ENCODE peak calls at places on chromosomes 3 and 15, in five cellular contexts. One of them, this sample, is unnamed.

GRCh38 chr15:33547876-33548275 is 237.1 kb downstream of the RYR3 start:
- DNase-seq in MM.1S: peak
- DNase-seq in stimulated activated naive CD8-positive, alpha-beta T cell treated with anti-CD3 and anti-CD28 coated beads, Interleukin-15, amount 100 ng/mL, for 72 hours: no peak
- DNase-seq in DMS79: no peak
- DNase-seq in NCI-H524: no peak
- DNase-seq in this sample: no peak

GRCh38 chr3:162391301-162391700 is 894.7 kb downstream of the OTOL1 start:
- DNase-seq in stimulated activated naive CD8-positive, alpha-beta T cell treated with anti-CD3 and anti-CD28 coated beads, Interleukin-15, amount 100 ng/mL, for 72 hours: no peak
- DNase-seq in DMS79: no peak
- DNase-seq in MM.1S: no peak
- DNase-seq in NCI-H524: no peak
- DNase-seq in this sample: no peak

GRCh38 chr3:135325726-135326245 is 530.7 kb downstream of the EPHB1 start:
- DNase-seq in MM.1S: no peak
- DNase-seq in NCI-H524: peak
- DNase-seq in stimulated activated naive CD8-positive, alpha-beta T cell treated with anti-CD3 and anti-CD28 coated beads, Interleukin-15, amount 100 ng/mL, for 72 hours: no peak
- DNase-seq in DMS79: peak
- DNase-seq in this sample: no peak

GRCh38 chr3:111676177-111677021 is 81.3 kb upstream of the ZBED2 start:
- DNase-seq in stimulated activated naive CD8-positive, alpha-beta T cell treated with anti-CD3 and anti-CD28 coated beads, Interleukin-15, amount 100 ng/mL, for 72 hours: peak
- DNase-seq in NCI-H524: peak
- DNase-seq in DMS79: no peak
- DNase-seq in MM.1S: peak
- DNase-seq in this sample: no peak

GRCh38 chr3:32109256-32109655 is 2.8 kb downstream of the GPD1L start:
- DNase-seq in NCI-H524: peak
- DNase-seq in DMS79: peak
- DNase-seq in MM.1S: no peak
- DNase-seq in stimulated activated naive CD8-positive, alpha-beta T cell treated with anti-CD3 and anti-CD28 coated beads, Interleukin-15, amount 100 ng/mL, for 72 hours: no peak
- DNase-seq in this sample: no peak

GRCh38 chr15:56737791-56738190 is 4.5 kb upstream of the ZNF280D start:
- DNase-seq in stimulated activated naive CD8-positive, alpha-beta T cell treated with anti-CD3 and anti-CD28 coated beads, Interleukin-15, amount 100 ng/mL, for 72 hours: no peak
- DNase-seq in NCI-H524: no peak
- DNase-seq in MM.1S: no peak
- DNase-seq in DMS79: no peak
- DNase-seq in this sample: no peak

GRCh38 chr3:14768881-14769280 is 49.9 kb upstream of the FGD5 start:
- DNase-seq in NCI-H524: no peak
- DNase-seq in DMS79: no peak
- DNase-seq in MM.1S: no peak
- DNase-seq in stimulated activated naive CD8-positive, alpha-beta T cell treated with anti-CD3 and anti-CD28 coated beads, Interleukin-15, amount 100 ng/mL, for 72 hours: no peak
- DNase-seq in this sample: no peak

GRCh38 chr15:92902723-92903587 is 2.8 kb downstream of the CHD2 start:
- DNase-seq in NCI-H524: no peak
- DNase-seq in DMS79: no peak
- DNase-seq in stimulated activated naive CD8-positive, alpha-beta T cell treated with anti-CD3 and anti-CD28 coated beads, Interleukin-15, amount 100 ng/mL, for 72 hours: no peak
- DNase-seq in MM.1S: peak
- DNase-seq in this sample: no peak

GRCh38 chr3:69462022-69462825 is 76.3 kb upstream of the FRMD4B start:
- DNase-seq in stimulated activated naive CD8-positive, alpha-beta T cell treated with anti-CD3 and anti-CD28 coated beads, Interleukin-15, amount 100 ng/mL, for 72 hours: no peak
- DNase-seq in MM.1S: no peak
- DNase-seq in DMS79: no peak
- DNase-seq in NCI-H524: no peak
- DNase-seq in this sample: no peak

GRCh38 chr3:45414341-45414740 is 26.0 kb downstream of the LARS2 start:
- DNase-seq in DMS79: no peak
- DNase-seq in MM.1S: no peak
- DNase-seq in stimulated activated naive CD8-positive, alpha-beta T cell treated with anti-CD3 and anti-CD28 coated beads, Interleukin-15, amount 100 ng/mL, for 72 hours: no peak
- DNase-seq in NCI-H524: no peak
- DNase-seq in this sample: no peak

GRCh38 chr3:98623572-98624280 is 30.3 kb upstream of the CPOX start:
- DNase-seq in NCI-H524: no peak
- DNase-seq in MM.1S: no peak
- DNase-seq in stimulated activated naive CD8-positive, alpha-beta T cell treated with anti-CD3 and anti-CD28 coated beads, Interleukin-15, amount 100 ng/mL, for 72 hours: no peak
- DNase-seq in DMS79: no peak
- DNase-seq in this sample: no peak

GRCh38 chr3:99562138-99562537 is 76.3 kb upstream of the COL8A1 start:
- DNase-seq in NCI-H524: no peak
- DNase-seq in MM.1S: no peak
- DNase-seq in stimulated activated naive CD8-positive, alpha-beta T cell treated with anti-CD3 and anti-CD28 coated beads, Interleukin-15, amount 100 ng/mL, for 72 hours: no peak
- DNase-seq in DMS79: no peak
- DNase-seq in this sample: no peak

GRCh38 chr3:131795382-131796085 is 239.3 kb downstream of the CPNE4 start:
- DNase-seq in stimulated activated naive CD8-positive, alpha-beta T cell treated with anti-CD3 and anti-CD28 coated beads, Interleukin-15, amount 100 ng/mL, for 72 hours: no peak
- DNase-seq in MM.1S: peak
- DNase-seq in DMS79: peak
- DNase-seq in NCI-H524: no peak
- DNase-seq in this sample: peak

GRCh38 chr15:52010633-52011595 is 8.1 kb upstream of the MAPK6 start:
- DNase-seq in DMS79: peak
- DNase-seq in MM.1S: no peak
- DNase-seq in NCI-H524: no peak
- DNase-seq in stimulated activated naive CD8-positive, alpha-beta T cell treated with anti-CD3 and anti-CD28 coated beads, Interleukin-15, amount 100 ng/mL, for 72 hours: peak
- DNase-seq in this sample: no peak

GRCh38 chr3:52498134-52499054 is 3.3 kb downstream of the STAB1 start:
- DNase-seq in MM.1S: no peak
- DNase-seq in stimulated activated naive CD8-positive, alpha-beta T cell treated with anti-CD3 and anti-CD28 coated beads, Interleukin-15, amount 100 ng/mL, for 72 hours: no peak
- DNase-seq in DMS79: no peak
- DNase-seq in NCI-H524: no peak
- DNase-seq in this sample: peak

GRCh38 chr3:108004647-108005046 is 86.2 kb downstream of the CD47 start:
- DNase-seq in NCI-H524: no peak
- DNase-seq in DMS79: no peak
- DNase-seq in MM.1S: no peak
- DNase-seq in stimulated activated naive CD8-positive, alpha-beta T cell treated with anti-CD3 and anti-CD28 coated beads, Interleukin-15, amount 100 ng/mL, for 72 hours: no peak
- DNase-seq in this sample: no peak